ENCODE peak calls at places on chromosomes 12 and 14, in nine cellular contexts. M is kidney, P is ovary, K is transverse colon, Z is ascending aorta, C is uterus, V is tibial artery, E is psoas muscle, S is stomach. B is an unnamed sample.

GRCh38 chr12:132053338-132054330 is 90.5 kb downstream of the DDX51 start:
- DNase-seq in S (no peak), C (no peak), V (no peak), K (no peak), M (peak; percentile 49), E (no peak), P (no peak), Z (no peak), B (no peak)

GRCh38 chr12:90062799-90063198 is 354.2 kb upstream of the ATP2B1 start:
- DNase-seq in S (no peak), Z (no peak), V (no peak), M (no peak), P (no peak), E (no peak), K (no peak), C (no peak), B (no peak)

GRCh38 chr14:33642641-33643342 is 308.1 kb downstream of the EGLN3 start:
- DNase-seq in C (no peak), Z (no peak), E (no peak), K (no peak), M (no peak), V (no peak), P (no peak), S (no peak), B (no peak)

GRCh38 chr12:91180577-91180976 is 2.0 kb downstream of the DCN start:
- DNase-seq in E (no peak), K (no peak), C (no peak), P (no peak), S (no peak), Z (no peak), M (no peak), V (no peak), B (no peak)

GRCh38 chr14:32507029-32507984 is 178.2 kb downstream of the AKAP6 start:
- DNase-seq in Z (no peak), M (no peak), C (no peak), E (no peak), K (no peak), V (no peak), S (no peak), P (no peak), B (no peak)

GRCh38 chr14:52834440-52834842 is 43.0 kb upstream of the GNPNAT1 start:
- DNase-seq in S (no peak), C (no peak), P (no peak), M (no peak), V (no peak), E (no peak), K (no peak), Z (no peak), B (no peak)

GRCh38 chr14:22084393-22085281 is 411.0 kb upstream of the OR4E1 start:
- DNase-seq in V (no peak), K (no peak), C (no peak), Z (no peak), P (no peak), E (no peak), M (no peak), S (no peak), B (peak; percentile 35)

GRCh38 chr12:124478985-124479645 is 88.3 kb downstream of the NCOR2 start:
- DNase-seq in E (no peak), C (no peak), V (no peak), Z (no peak), S (no peak), M (peak; percentile 62), P (no peak), K (no peak), B (no peak)

GRCh38 chr14:106792543-106792942 is 1266.2 kb downstream of the TMEM121 start:
- DNase-seq in K (no peak), V (no peak), C (no peak), P (no peak), E (no peak), S (no peak), Z (no peak), M (no peak), B (no peak)

GRCh38 chr14:104224516-104225281 is 86.3 kb downstream of the KIF26A start:
- DNase-seq in S (no peak), V (no peak), E (peak; percentile 51), Z (no peak), M (peak; percentile 80), K (peak; percentile 60), P (peak; percentile 64), C (no peak), B (no peak)

GRCh38 chr12:76341436-76342030 is 6.7 kb downstream of the BBS10 start:
- DNase-seq in E (no peak), M (no peak), C (no peak), Z (no peak), S (no peak), K (no peak), P (no peak), V (no peak), B (no peak)

GRCh38 chr12:103197725-103198388 is 240.4 kb downstream of the ASCL1 start:
- DNase-seq in Z (no peak), K (no peak), C (no peak), P (no peak), S (no peak), M (no peak), V (no peak), E (no peak), B (no peak)

GRCh38 chr12:66862586-66862985 is 183.7 kb upstream of the GRIP1 start:
- DNase-seq in K (no peak), V (no peak), Z (no peak), C (no peak), P (no peak), M (no peak), E (no peak), S (no peak), B (no peak)

GRCh38 chr14:73467800-73468199 is 9.5 kb upstream of the NUMB start:
- DNase-seq in K (no peak), E (no peak), C (no peak), P (no peak), V (no peak), S (no peak), M (no peak), Z (no peak), B (no peak)

GRCh38 chr14:73467377-73467776 is 9.0 kb upstream of the NUMB start:
- DNase-seq in M (no peak), P (no peak), S (no peak), V (no peak), C (no peak), Z (no peak), E (no peak), K (no peak), B (no peak)

GRCh38 chr14:73468808-73469386 is 10.6 kb upstream of the NUMB start:
- DNase-seq in E (no peak), M (no peak), C (no peak), V (no peak), Z (no peak), P (no peak), K (no peak), S (no peak), B (no peak)

GRCh38 chr14:73463411-73463810 is 5.1 kb upstream of the NUMB start:
- DNase-seq in E (peak; percentile 70), P (no peak), Z (peak; percentile 32), C (no peak), S (peak; percentile 33), M (no peak), V (peak; percentile 75), K (peak; percentile 26), B (peak; percentile 47)

GRCh38 chr14:73465833-73466532 is 7.6 kb upstream of the NUMB start:
- DNase-seq in V (no peak), Z (no peak), C (no peak), K (no peak), M (no peak), P (no peak), E (no peak), S (no peak), B (no peak)
- H3K4me1 ChIP-seq in V (peaks cover 25% of the 10 kb centered on the region), Z (no peaks in the 10 kb centered on the region), C (peaks cover 3% of the 10 kb centered on the region), K (peaks cover 47% of the 10 kb centered on the region), M (peaks cover 17% of the 10 kb centered on the region), P (peaks cover 10% of the 10 kb centered on the region), E (peaks cover 24% of the 10 kb centered on the region), S (peaks cover 57% of the 10 kb centered on the region), B (peaks cover 14% of the 10 kb centered on the region)

GRCh38 chr14:56552615-56553014 is 27.0 kb upstream of the TMEM260 start:
- DNase-seq in M (no peak), Z (no peak), P (no peak), C (no peak), S (no peak), V (no peak), E (no peak), K (no peak), B (no peak)

GRCh38 chr14:56554301-56554700 is 25.3 kb upstream of the TMEM260 start:
- DNase-seq in P (no peak), S (no peak), E (no peak), M (no peak), V (no peak), C (no peak), K (no peak), Z (no peak), B (no peak)

GRCh38 chr14:56561586-56561985 is 18.0 kb upstream of the TMEM260 start:
- DNase-seq in M (no peak), P (no peak), K (no peak), C (no peak), S (no peak), V (no peak), Z (no peak), E (no peak), B (no peak)

GRCh38 chr14:56555921-56556570 is 23.6 kb upstream of the TMEM260 start:
- DNase-seq in Z (no peak), S (no peak), C (no peak), P (no peak), K (no peak), M (no peak), E (no peak), V (no peak), B (no peak)
- TF ChIP-seq CTCF in Z (no peak), S (peak; percentile 32), C (no peak), P (peak; percentile 26), K (peak; percentile 11), M (peak; percentile 14), E (peak; percentile 24), V (no peak), B (peak; percentile 80)

GRCh38 chr14:91193069-91193468 is 51.4 kb downstream of the GPR68 start:
- DNase-seq in V (no peak), S (no peak), P (no peak), Z (no peak), E (no peak), K (no peak), C (no peak), M (no peak), B (no peak)
- H3K36me3 ChIP-seq in V (peaks cover 53% of the 10 kb centered on the region), S (peaks cover 97% of the 10 kb centered on the region), P (no peaks in the 10 kb centered on the region), Z (peaks cover 36% of the 10 kb centered on the region), E (no peaks in the 10 kb centered on the region), K (peaks cover 9% of the 10 kb centered on the region), C (no peaks in the 10 kb centered on the region), M (peaks cover 42% of the 10 kb centered on the region), B (no peaks in the 10 kb centered on the region)

DNA sequence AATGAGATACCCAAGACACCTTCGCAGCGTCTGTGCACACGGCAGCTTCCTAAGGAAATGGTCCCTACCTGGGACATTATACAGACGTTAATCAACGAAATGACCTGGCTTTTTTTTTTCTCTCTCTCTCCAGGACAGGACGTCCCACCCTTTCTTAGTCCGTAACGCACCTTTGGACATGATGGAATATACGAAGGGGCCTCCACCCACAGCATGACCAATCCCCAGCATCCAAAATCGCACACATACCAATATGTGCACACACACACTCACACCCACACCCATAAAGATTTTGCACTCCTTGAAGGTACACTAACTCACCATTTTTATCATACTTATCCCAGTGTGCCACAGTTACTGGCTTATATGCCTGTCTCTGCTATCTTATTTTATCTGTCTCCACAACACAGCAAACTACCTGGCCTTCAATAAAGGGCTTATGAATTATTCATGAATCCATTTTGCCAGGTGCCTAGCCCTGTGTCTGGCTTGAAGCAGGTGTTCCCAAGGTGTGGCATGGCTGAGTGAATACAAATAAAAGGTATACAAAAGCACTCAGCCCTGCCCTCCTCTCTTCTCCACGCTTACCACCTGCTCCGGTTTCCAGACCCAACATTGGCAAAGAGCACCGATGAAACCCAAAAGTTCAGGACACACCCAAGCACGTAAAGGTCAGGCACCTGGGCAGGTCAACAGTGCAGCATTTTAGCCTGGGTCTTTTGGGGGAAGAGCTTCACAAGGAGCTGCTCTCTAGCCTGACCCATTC is 2.2 kb downstream of the SCNN1A start:
- DNase-seq in C (no peak), K (peak; percentile 62), Z (no peak), E (no peak), V (no peak), S (peak; percentile 44), P (no peak), M (no peak), B (peak; percentile 46)
- H3K4me1 ChIP-seq in C (peaks cover 15% of the 10 kb centered on the region), K (peaks cover 61% of the 10 kb centered on the region), Z (no peaks in the 10 kb centered on the region), E (peaks cover 28% of the 10 kb centered on the region), V (peaks cover 42% of the 10 kb centered on the region), S (peaks cover 61% of the 10 kb centered on the region), P (peaks cover 19% of the 10 kb centered on the region), M (peaks cover 46% of the 10 kb centered on the region), B (peaks cover 64% of the 10 kb centered on the region)